ENCODE peak calls at places on chromosomes 13 and 19, in four cellular contexts. B is mesenteric fat pad; M is cardiac muscle cell; Z is stimulated activated CD4-positive, alpha-beta T cell treated with anti-CD3 and anti-CD28 coated beads, Interleukin-4, amount 100 ng/mL, for 1 hour. P is an unnamed sample.

GRCh38 chr19:58040751-58041525 is 7.1 kb downstream of the ZSCAN1 start:
- DNase-seq in B (no peak), M (no peak), Z (no peak), P (no peak)

GRCh38 chr13:48068036-48068435 is 26.9 kb downstream of the MED4 start:
- DNase-seq in B (no peak), M (no peak), Z (no peak), P (no peak)

GRCh38 chr13:61136101-61136500 is 279.5 kb downstream of the PCDH20 start:
- DNase-seq in B (no peak), M (peak; percentile 7), Z (no peak), P (no peak)

GRCh38 chr13:82758056-82758455 is 1124.2 kb downstream of the SLITRK1 start:
- DNase-seq in B (no peak), M (peak; percentile 37), Z (no peak), P (peak; percentile 50)

GRCh38 chr19:58046856-58047255 is 12.2 kb upstream of the ZNF135 start:
- DNase-seq in B (no peak), M (no peak), Z (no peak), P (no peak)

GRCh38 chr19:13103961-13104847 is 1.5 kb upstream of the LYL1 start:
- DNase-seq in B (no peak), M (no peak), Z (peak; percentile 74), P (no peak)

GRCh38 chr19:40165362-40165937 is 25.8 kb upstream of the MAP3K10 start:
- DNase-seq in B (no peak), M (peak; percentile 56), Z (peak; percentile 64), P (peak; percentile 22)

GRCh38 chr19:44598355-44598754 is 15.0 kb upstream of the IGSF23 start:
- DNase-seq in B (no peak), M (no peak), Z (no peak), P (no peak)

GRCh38 chr19:50838239-50838638 is 4.9 kb upstream of the KLK15 start:
- DNase-seq in B (no peak), M (peak; percentile 7), Z (no peak), P (no peak)

GRCh38 chr13:95349267-95349666 is 48.0 kb upstream of the ABCC4 start:
- DNase-seq in B (no peak), M (peak; percentile 41), Z (no peak), P (peak; percentile 12)

GRCh38 chr13:36436811-36437210 is 4.5 kb downstream of the CCNA1 start:
- DNase-seq in B (no peak), M (no peak), Z (no peak), P (no peak)

GRCh38 chr13:24497742-24498141 is 14.8 kb downstream of the PARP4 start:
- DNase-seq in B (no peak), M (no peak), Z (no peak), P (no peak)

GRCh38 chr13:53143757-53144320 is 115.2 kb downstream of the OLFM4 start:
- DNase-seq in B (no peak), M (no peak), Z (no peak), P (no peak)

P was measured in LHCN-M2.